ENCODE peak calls at places on chromosomes 6 and 20, in four cellular contexts. Z is HepG2, H is K562, L is GM12878. T is an unnamed sample.

GRCh38 chr6:108610270-108610839 is 49.6 kb downstream of the FOXO3 start:
- DNase-seq in Z (no peak), H (no peak), L (no peak), T (no peak)

GRCh38 chr6:15945593-15946159 is 183.2 kb upstream of the MYLIP start:
- DNase-seq in Z (no peak), H (no peak), L (no peak), T (peak)

GRCh38 chr6:126764104-126764503 is 354.4 kb upstream of the RSPO3 start:
- DNase-seq in Z (no peak), H (no peak), L (no peak), T (no peak)

GRCh38 chr20:18831830-18832229 is 18.2 kb downstream of the SCP2D1 start:
- DNase-seq in Z (no peak), H (no peak), L (no peak), T (no peak)

GRCh38 chr6:28142446-28142845 is 763 bp downstream of the ZKSCAN8 start:
- DNase-seq in Z (no peak), H (no peak), L (no peak), T (no peak)

GRCh38 chr6:72589096-72589495 is 32.8 kb upstream of the KCNQ5 start:
- DNase-seq in Z (no peak), H (no peak), L (no peak), T (no peak)

GRCh38 chr6:35181313-35181932 is 32.3 kb upstream of the SCUBE3 start:
- DNase-seq in Z (no peak), H (no peak), L (no peak), T (no peak)

GRCh38 chr20:14481863-14482262 is 144.5 kb upstream of the FLRT3 start:
- DNase-seq in Z (no peak), H (no peak), L (no peak), T (no peak)

GRCh38 chr6:15464211-15464725 is 198.6 kb downstream of the DTNBP1 start:
- DNase-seq in Z (peak), H (peak), L (no peak), T (peak)

GRCh38 chr6:167350731-167351655 is 26.1 kb downstream of the TTLL2 start:
- DNase-seq in Z (no peak), H (peak), L (peak), T (peak)

GRCh38 chr6:33313709-33314514 is at the start of gene TAPBP:
- DNase-seq in Z (peak), H (peak), L (no peak), T (peak)

GRCh38 chr6:7461416-7461815 is 71.8 kb downstream of the RIOK1 start:
- DNase-seq in Z (no peak), H (no peak), L (no peak), T (no peak)

GRCh38 chr6:36455486-36456027 is 12.8 kb downstream of the KCTD20 start:
- DNase-seq in Z (no peak), H (no peak), L (no peak), T (no peak)

GRCh38 chr6:109944448-109944847 is 33.7 kb upstream of the GPR6 start:
- DNase-seq in Z (peak), H (no peak), L (no peak), T (no peak)

GRCh38 chr20:50368813-50369224 is 141.4 kb upstream of the PTPN1 start:
- DNase-seq in Z (peak), H (peak), L (no peak), T (peak)

GRCh38 chr6:75230484-75231325 is 12.9 kb downstream of the COX7A2 start:
- DNase-seq in Z (peak), H (peak), L (no peak), T (peak)

GRCh38 chr6:154528286-154528915 is 17.9 kb upstream of the CNKSR3 start:
- DNase-seq in Z (no peak), H (no peak), L (no peak), T (no peak)

DNA sequence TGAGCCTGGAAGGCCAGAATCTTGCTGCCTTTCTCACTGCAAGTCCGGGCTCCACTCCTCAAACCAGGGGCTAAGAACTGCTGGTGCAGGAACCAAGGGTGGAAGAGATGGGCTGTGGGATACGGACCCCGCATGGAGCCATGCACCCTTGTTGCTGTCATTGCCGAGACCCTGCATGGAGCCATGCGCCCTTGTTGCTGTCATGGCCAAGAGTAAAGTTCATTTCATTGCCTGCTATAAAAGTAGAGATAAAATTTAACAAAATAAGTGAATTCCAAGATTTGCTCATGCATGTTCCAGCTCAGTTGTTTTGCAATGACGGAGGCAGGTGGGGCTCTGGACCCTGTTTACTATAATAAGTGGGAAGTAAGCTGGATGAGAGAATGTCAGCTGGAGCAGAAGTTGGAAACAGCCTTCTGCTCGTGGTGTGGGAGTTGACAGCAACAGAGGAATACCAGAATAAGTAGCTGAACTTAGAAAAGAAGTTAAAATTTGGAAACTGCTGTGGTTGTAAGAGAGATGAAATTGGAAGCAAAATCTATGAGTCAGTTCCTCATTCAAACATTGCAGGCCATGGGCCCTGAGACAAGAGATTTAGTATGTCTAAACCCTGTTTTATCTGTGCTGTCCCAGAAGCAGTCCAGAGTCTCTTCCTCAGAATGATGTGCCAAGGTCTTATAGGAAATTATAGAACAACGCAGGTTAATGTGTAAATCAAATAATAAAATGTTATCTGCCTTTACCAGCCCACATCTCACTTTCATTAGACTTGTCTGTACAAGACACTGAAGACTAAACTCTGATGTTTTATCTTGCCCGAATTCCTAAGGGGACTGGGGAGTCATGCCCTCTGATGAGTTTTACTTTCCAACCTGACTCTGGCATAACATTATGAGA is 15.8 kb upstream of the THBS2 start:
- DNase-seq in Z (no peak), H (no peak), L (no peak), T (no peak)
- TF ChIP-seq JUNB in Z (no peak), H (no peak), L (no peak), T (no peak)

GRCh38 chr6:46626228-46626909 is 26.2 kb downstream of the CYP39A1 start:
- DNase-seq in Z (peak), H (no peak), L (peak), T (peak)
- TF ChIP-seq MYC in Z (no peak), H (no peak), L (no peak), T (no peak)

DNA sequence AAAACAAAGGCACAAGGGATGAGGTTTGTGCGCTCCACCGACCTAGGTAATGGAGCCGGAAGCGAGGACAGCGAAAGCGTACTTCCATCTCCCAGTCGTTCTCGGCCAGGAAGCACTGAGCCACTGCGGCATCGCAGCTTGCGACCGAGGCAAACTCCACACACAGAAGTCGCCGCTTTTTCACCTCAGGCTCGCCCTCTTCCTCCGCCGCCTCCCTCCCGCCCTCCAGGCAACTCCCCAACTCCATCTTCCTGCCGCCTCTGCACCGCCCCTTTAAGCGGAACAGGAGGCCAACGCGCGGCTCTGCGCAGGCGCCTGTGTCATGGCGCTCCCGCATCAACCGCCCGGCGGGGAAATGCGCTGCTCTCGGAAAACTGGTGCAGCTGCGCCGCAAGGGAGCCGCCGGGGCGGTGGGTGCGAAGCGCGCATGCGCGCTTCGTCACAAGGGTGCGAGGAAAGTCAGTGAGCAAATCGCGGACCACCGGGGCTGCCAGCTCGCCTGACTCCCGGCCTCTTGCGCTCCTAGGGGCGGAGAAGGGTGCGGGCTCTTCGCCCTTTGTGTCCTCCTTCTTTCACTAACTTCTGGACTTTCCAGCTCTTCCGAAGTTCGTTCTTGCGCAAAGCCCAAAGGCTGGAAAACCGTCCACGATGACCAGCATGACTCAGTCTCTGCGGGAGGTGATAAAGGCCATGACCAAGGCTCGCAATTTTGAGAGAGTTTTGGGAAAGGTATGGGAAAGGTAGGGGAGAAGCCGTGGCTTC is at the start of the genes ACOT13 and TDP2:
- DNase-seq in Z (peak), H (peak), L (peak), T (peak)
- TF ChIP-seq REST in Z (peak), H (peak), L (no peak), T (no peak)

GRCh38 chr6:157107915-157108651 is 215.2 kb downstream of the TMEM242 start:
- DNase-seq in Z (no peak), H (peak), L (no peak), T (peak)

GRCh38 chr6:157107571-157107914 is 215.8 kb downstream of the TMEM242 start:
- DNase-seq in Z (no peak), H (no peak), L (no peak), T (no peak)

GRCh38 chr6:157108923-157109322 is 214.4 kb downstream of the TMEM242 start:
- DNase-seq in Z (no peak), H (no peak), L (no peak), T (no peak)

GRCh38 chr6:157104803-157105202 is 218.5 kb downstream of the TMEM242 start:
- DNase-seq in Z (no peak), H (no peak), L (no peak), T (no peak)

DNA sequence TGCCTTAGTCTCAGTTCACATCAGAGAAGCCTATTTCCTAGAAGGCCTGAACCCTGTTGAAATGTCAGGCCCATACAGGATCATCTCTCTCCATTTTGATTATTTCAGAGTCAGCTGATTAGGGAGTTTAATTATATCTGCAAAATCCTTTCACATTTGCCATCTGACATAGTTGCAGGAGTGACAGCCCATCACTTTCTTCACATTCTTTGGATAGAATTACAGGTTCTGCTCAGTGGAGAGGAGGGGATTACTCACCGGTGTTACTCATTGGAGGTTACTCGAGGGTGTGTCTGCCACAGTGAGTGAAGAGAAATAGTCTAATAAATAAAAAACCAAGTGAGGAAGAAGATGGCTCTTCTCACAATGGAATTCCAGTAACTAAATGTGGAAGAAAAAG is 216.8 kb downstream of the TMEM242 start:
- DNase-seq in Z (no peak), H (no peak), L (no peak), T (peak)
- TF ChIP-seq JUNB in Z (no peak), H (no peak), L (no peak), T (no peak)

T was measured in A549.